ENCODE peak calls at places on chromosomes 12 and 14, in seven cellular contexts. N, Z, O, B, J, L and F are unnamed samples.

GRCh38 chr14:35336171-35337073 is 44.2 kb downstream of the PSMA6 start:
- DNase-seq in J (no peak), N (peak; percentile 100), B (no peak), L (no peak), Z (no peak), O (peak; percentile 77), F (peak; percentile 29)

GRCh38 chr14:91953170-91953985 is 5.9 kb upstream of the FBLN5 start:
- DNase-seq in Z (no peak), N (peak; percentile 47), J (no peak), O (no peak), L (no peak), B (no peak), F (no peak)

GRCh38 chr12:124107299-124107698 is 134.3 kb downstream of the ZNF664 start:
- DNase-seq in J (no peak), Z (peak; percentile 52), N (no peak), L (no peak), B (no peak), O (no peak), F (peak; percentile 17)

GRCh38 chr14:38989917-38990546 is 113.0 kb downstream of the SEC23A start:
- DNase-seq in L (no peak), N (no peak), O (no peak), Z (no peak), B (no peak), J (no peak), F (no peak)

GRCh38 chr12:93453633-93454032 is 11.9 kb upstream of the UBE2N start:
- DNase-seq in N (no peak), L (no peak), O (no peak), Z (no peak), B (no peak), J (no peak), F (no peak)

GRCh38 chr14:71883094-71883493 is 49.1 kb upstream of the RGS6 start:
- DNase-seq in O (no peak), B (no peak), J (no peak), N (no peak), Z (no peak), L (no peak), F (no peak)

GRCh38 chr12:9391751-9392240 is 183.6 kb upstream of the PZP start:
- DNase-seq in O (no peak), B (no peak), N (no peak), Z (no peak), J (no peak), L (no peak), F (no peak)

GRCh38 chr12:106741247-106741646 is 33.2 kb upstream of the RIC8B start:
- DNase-seq in B (no peak), N (no peak), L (no peak), Z (no peak), O (no peak), J (no peak), F (no peak)

GRCh38 chr14:98957211-98958047 is 314.6 kb downstream of the BCL11B start:
- DNase-seq in N (peak; percentile 95), L (no peak), J (no peak), Z (no peak), B (no peak), O (peak; percentile 26), F (no peak)

GRCh38 chr14:25371053-25371452 is 321.1 kb upstream of the STXBP6 start:
- DNase-seq in L (no peak), B (no peak), Z (no peak), N (no peak), J (no peak), O (no peak), F (no peak)

GRCh38 chr12:129145381-129145780 is 292.1 kb downstream of the GLT1D1 start:
- DNase-seq in Z (no peak), O (no peak), J (no peak), B (no peak), L (no peak), N (no peak), F (no peak)

GRCh38 chr12:89384050-89384749 is 31.9 kb upstream of the DUSP6 start:
- DNase-seq in Z (peak; percentile 48), L (no peak), J (no peak), N (peak; percentile 93), O (no peak), B (no peak), F (peak; percentile 57)

GRCh38 chr12:120438495-120439198 is 734 bp downstream of the COX6A1 start:
- DNase-seq in N (no peak), O (no peak), B (no peak), Z (no peak), J (no peak), L (no peak), F (no peak)

GRCh38 chr12:53064613-53065415 is 14.4 kb downstream of the SPRYD3 start:
- DNase-seq in N (no peak), L (no peak), Z (no peak), B (no peak), J (no peak), O (no peak), F (no peak)